ENCODE peak calls at places on chromosomes 5 and 9, in five cellular contexts. E is OCI-LY7, T is brain microvascular endothelial cell, R is fibroblast of mammary gland, C is fibroblast of lung. O is an unnamed sample.

GRCh38 chr5:81212211-81212687 is 20.9 kb upstream of the CKMT2 start:
- DNase-seq in R (no peak), T (no peak), C (no peak), E (peak; percentile 21), O (no peak)

GRCh38 chr9:92668746-92669526 is 995 bp downstream of the IPPK start:
- DNase-seq in T (peak; percentile 73), E (peak; percentile 27), R (peak; percentile 51), C (peak; percentile 77), O (no peak)

GRCh38 chr9:23746317-23746716 is 79.7 kb downstream of the ELAVL2 start:
- DNase-seq in R (no peak), T (no peak), C (peak; percentile 23), E (no peak), O (no peak)

GRCh38 chr9:68631811-68632210 is 73.2 kb upstream of the PIP5K1B start:
- DNase-seq in R (no peak), C (no peak), T (no peak), E (no peak), O (no peak)

GRCh38 chr5:74272019-74272775 is 368.3 kb downstream of the ENC1 start:
- DNase-seq in E (no peak), T (no peak), C (peak; percentile 86), R (no peak), O (no peak)

GRCh38 chr5:17219006-17219422 is 1.6 kb downstream of the BASP1 start:
- DNase-seq in T (no peak), E (peak; percentile 67), C (peak; percentile 44), R (no peak), O (no peak)

GRCh38 chr5:40273936-40274335 is 405.8 kb upstream of the PTGER4 start:
- DNase-seq in E (no peak), T (peak; percentile 18), R (no peak), C (no peak), O (no peak)

GRCh38 chr9:35519697-35520403 is 29.9 kb downstream of the RUSC2 start:
- DNase-seq in E (no peak), R (peak; percentile 20), C (peak; percentile 62), T (no peak), O (no peak)

GRCh38 chr9:71826289-71826688 is 58.0 kb upstream of the CEMIP2 start:
- DNase-seq in R (no peak), C (peak; percentile 20), E (no peak), T (no peak), O (no peak)

GRCh38 chr5:108898257-108898656 is 150.6 kb downstream of the FER start:
- DNase-seq in T (no peak), C (no peak), R (no peak), E (no peak), O (no peak)

GRCh38 chr9:21018177-21018576 is 13.3 kb downstream of the HACD4 start:
- DNase-seq in R (no peak), E (no peak), T (no peak), C (no peak), O (no peak)

GRCh38 chr9:21017092-21017491 is 14.3 kb downstream of the HACD4 start:
- DNase-seq in T (peak; percentile 67), E (no peak), C (peak; percentile 67), R (peak; percentile 90), O (no peak)

GRCh38 chr9:21015122-21015815 is 16.2 kb downstream of the HACD4 start:
- DNase-seq in C (peak; percentile 10), E (no peak), R (peak; percentile 30), T (no peak), O (no peak)

GRCh38 chr9:21015959-21016358 is 15.5 kb downstream of the HACD4 start:
- DNase-seq in R (no peak), T (no peak), C (no peak), E (no peak), O (no peak)
- H3K4me3 ChIP-seq in R (no peak overlapping the region), T (no peak overlapping the region), C (no peak overlapping the region), E (no peak overlapping the region), O (no peak overlapping the region)

GRCh38 chr9:74770508-74771261 is 117.0 kb downstream of the TRPM6 start:
- DNase-seq in E (peak; percentile 71), T (peak; percentile 5), R (peak; percentile 28), C (no peak), O (no peak)
- TF ChIP-seq CTCF in E (peak; percentile 93), T (peak; percentile 79), R (peak; percentile 61), C (peak; percentile 49), O (peak; percentile 81)

DNA sequence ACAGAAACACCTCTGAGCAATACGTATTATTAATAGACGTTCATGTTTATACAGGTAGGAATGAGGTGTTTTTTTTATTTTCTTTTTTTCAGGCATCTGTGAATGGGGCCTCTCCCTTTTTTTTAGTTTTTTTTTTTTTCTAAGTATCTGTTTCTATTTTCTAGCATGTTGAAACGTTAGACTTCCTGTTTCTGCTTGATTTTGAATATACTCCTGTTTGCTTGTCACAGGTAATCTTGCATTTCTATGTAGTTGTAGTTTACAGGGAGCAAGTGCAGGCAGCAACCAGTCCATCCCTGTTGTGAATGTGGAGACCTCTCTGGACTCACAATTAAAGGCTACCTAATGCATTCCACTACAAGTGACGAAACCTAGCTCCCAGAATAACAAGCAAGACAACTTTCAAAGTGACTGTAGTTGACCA is 22.8 kb upstream of the TNFAIP8 start:
- DNase-seq in C (no peak), R (no peak), T (no peak), E (peak; percentile 53), O (no peak)
- H3K4me3 ChIP-seq in C (no peak overlapping the region), R (no peak overlapping the region), T (no peak overlapping the region), E (peak overlapping the region; percentile 70), O (no peak overlapping the region)

GRCh38 chr9:112326194-112326593 is 7.2 kb downstream of the PTBP3 start:
- DNase-seq in E (peak; percentile 19), T (no peak), R (no peak), C (no peak), O (no peak)

GRCh38 chr9:112323378-112323854 is 10.0 kb downstream of the PTBP3 start:
- DNase-seq in R (no peak), T (no peak), C (no peak), E (no peak), O (no peak)

GRCh38 chr9:112325600-112325999 is 7.8 kb downstream of the PTBP3 start:
- DNase-seq in E (no peak), R (no peak), T (no peak), C (no peak), O (no peak)

GRCh38 chr9:112322701-112323377 is 10.6 kb downstream of the PTBP3 start:
- DNase-seq in E (no peak), T (no peak), R (no peak), C (no peak), O (no peak)

DNA sequence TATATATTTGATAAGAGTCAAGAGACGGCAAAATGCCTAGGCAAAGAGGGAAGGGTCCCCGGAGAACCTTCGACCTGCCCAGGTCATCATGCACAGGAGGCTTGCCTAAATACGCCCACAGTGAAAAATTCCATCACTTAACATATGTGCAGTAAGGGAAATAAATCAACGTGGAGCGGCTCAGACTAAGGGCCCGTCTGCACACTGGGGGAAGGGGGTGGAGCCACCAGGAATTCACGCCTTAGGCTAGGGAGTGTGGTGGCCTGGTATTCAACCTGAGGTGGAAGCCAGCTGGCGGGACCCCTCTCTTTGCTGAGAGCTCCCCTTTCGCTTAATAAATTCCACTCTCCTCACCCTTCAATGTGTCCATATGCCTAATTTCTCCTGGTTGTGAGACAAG is 8.3 kb downstream of the PTBP3 start:
- DNase-seq in C (no peak), T (no peak), R (no peak), E (no peak), O (no peak)
- TF ChIP-seq CTCF in C (no peak), T (no peak), R (no peak), E (no peak), O (no peak)

DNA sequence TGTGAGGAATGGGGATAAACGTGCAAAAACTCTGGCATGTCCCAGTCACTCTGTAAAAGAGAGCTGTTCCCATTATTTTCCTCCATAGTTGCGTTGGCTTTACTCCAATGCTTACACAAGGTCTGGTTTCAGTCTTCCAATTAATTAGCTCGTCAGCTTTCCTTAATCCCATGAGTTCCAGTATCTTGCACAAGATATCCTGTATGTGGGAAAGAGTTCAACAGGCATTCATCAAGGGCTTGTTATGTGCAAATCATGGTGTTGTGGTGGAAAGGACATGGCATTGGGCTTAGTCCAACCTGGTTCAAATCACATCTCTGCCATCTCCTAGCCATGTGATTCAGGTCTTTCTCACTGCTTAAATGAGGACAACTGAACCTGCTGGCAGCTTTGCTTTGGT is 77.5 kb upstream of the PANK3 start:
- DNase-seq in E (no peak), R (peak; percentile 96), C (peak; percentile 37), T (no peak), O (no peak)
- H3K4me3 ChIP-seq in E (no peak overlapping the region), R (no peak overlapping the region), C (no peak overlapping the region), T (no peak overlapping the region), O (no peak overlapping the region)

DNA sequence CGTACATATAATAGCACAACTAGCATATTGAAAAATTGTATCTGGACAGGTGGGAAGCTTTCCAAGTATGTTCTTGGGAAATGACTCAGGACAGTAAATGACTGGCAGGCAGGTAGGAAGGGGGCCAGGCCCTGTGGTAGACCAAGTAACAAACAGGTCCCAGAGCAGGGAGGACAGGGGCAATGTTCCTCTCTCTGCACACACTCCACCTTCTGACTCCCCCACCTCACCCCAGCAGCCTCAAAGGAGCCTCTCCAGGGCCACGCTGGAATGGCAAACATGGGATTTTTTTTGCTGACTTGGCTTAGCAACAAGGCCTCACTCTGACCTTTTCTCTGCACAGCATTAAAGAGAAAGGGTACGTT is 31.1 kb upstream of the IQGAP2 start:
- DNase-seq in R (peak; percentile 26), C (peak; percentile 26), E (no peak), T (no peak), O (no peak)
- TF ChIP-seq CTCF in R (no peak), C (no peak), E (no peak), T (no peak), O (no peak)

DNA sequence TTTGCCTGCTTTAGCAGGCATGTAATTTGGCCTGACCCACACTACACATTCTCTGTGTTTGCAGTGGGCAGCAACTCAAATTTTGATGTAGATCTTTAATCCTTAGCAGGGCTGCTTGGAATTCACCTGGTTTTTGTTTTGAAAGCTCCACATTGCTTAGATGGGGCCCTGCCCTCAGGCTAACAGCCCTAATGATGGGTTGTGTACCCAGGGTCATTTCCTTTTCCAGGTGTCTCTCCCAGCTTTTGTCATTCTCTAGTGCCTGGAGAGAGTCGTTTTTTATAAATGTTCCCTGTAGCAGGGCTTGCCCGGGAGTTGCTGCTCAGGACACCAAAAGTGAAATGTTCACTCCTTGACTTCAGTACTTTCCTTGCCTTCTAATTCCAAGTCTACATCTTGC is 126.3 kb downstream of the TRIO start:
- DNase-seq in C (no peak), E (no peak), T (no peak), R (no peak), O (no peak)
- H3K4me3 ChIP-seq in C (no peak overlapping the region), E (no peak overlapping the region), T (no peak overlapping the region), R (no peak overlapping the region), O (no peak overlapping the region)

GRCh38 chr5:169116961-169117461 is 183.9 kb downstream of the SLIT3 start:
- DNase-seq in C (no peak), T (no peak), R (peak; percentile 8), E (no peak), O (no peak)
- TF ChIP-seq CTCF in C (no peak), T (peak; percentile 35), R (peak; percentile 14), E (peak; percentile 30), O (peak; percentile 30)